ENCODE peak calls at places on chromosomes 3 and 15, in nine cellular contexts. I, O, U, X, T, M, D, R and H are unnamed samples.

GRCh38 chr3:190696777-190697501 is 165.6 kb downstream of the GMNC start:
- DNase-seq in T (peak; percentile 65), U (no peak), O (no peak), D (peak; percentile 13), X (peak; percentile 9), I (peak; percentile 71), R (peak; percentile 62), M (no peak), H (peak; percentile 12)

GRCh38 chr3:178405456-178405970 is 130.7 kb upstream of the KCNMB2 start:
- DNase-seq in D (no peak), X (no peak), T (no peak), R (no peak), I (peak; percentile 59), M (no peak), U (no peak), O (no peak), H (no peak)

GRCh38 chr15:31024330-31024729 is 32.9 kb upstream of the MTMR10 start:
- DNase-seq in O (no peak), X (peak; percentile 52), M (no peak), R (peak; percentile 96), T (peak; percentile 93), I (peak; percentile 98), U (peak; percentile 92), D (peak; percentile 31), H (peak; percentile 36)

GRCh38 chr3:175777495-175777894 is 918.4 kb downstream of the NAALADL2 start:
- DNase-seq in O (no peak), X (no peak), R (peak; percentile 81), T (no peak), U (no peak), M (no peak), D (no peak), I (peak; percentile 32), H (no peak)

GRCh38 chr3:15512173-15512572 is 9.3 kb downstream of the COLQ start:
- DNase-seq in D (no peak), R (peak; percentile 31), U (peak; percentile 7), X (no peak), I (peak; percentile 53), T (no peak), O (peak; percentile 81), M (no peak), H (no peak)

GRCh38 chr3:54905230-54905888 is 22.5 kb downstream of the LRTM1 start:
- DNase-seq in I (peak; percentile 32), X (no peak), D (no peak), M (no peak), T (peak; percentile 27), O (no peak), U (no peak), R (peak; percentile 49), H (no peak)

GRCh38 chr3:27289769-27290413 is 79.3 kb downstream of the NEK10 start:
- DNase-seq in X (no peak), M (no peak), O (no peak), U (no peak), R (no peak), T (no peak), I (peak; percentile 70), D (no peak), H (no peak)

GRCh38 chr15:58154769-58155168 is 16.6 kb downstream of the AQP9 start:
- DNase-seq in R (no peak), O (no peak), X (no peak), U (no peak), D (no peak), I (no peak), T (no peak), M (no peak), H (no peak)

GRCh38 chr15:71411538-71412482 is 296.5 kb downstream of the THSD4 start:
- DNase-seq in O (no peak), T (no peak), R (peak; percentile 10), M (no peak), U (no peak), X (no peak), D (no peak), I (peak; percentile 21), H (no peak)